ENCODE peak calls at places on chromosomes 12 and 14, in five cellular contexts. L, T, S, E and K are unnamed samples.

GRCh38 chr12:40616383-40616900 is 75.8 kb upstream of the CNTN1 start:
- DNase-seq in L (no peak), T (no peak), S (no peak), E (peak; percentile 19), K (no peak)

GRCh38 chr12:108446766-108447165 is 68.3 kb upstream of the FICD start:
- DNase-seq in L (no peak), T (no peak), S (no peak), E (no peak), K (no peak)

GRCh38 chr12:112980491-112981158 is 2.3 kb downstream of the OAS2 start:
- DNase-seq in L (no peak), T (no peak), S (no peak), E (no peak), K (no peak)

GRCh38 chr14:52399886-52400599 is 85.9 kb downstream of the PTGER2 start:
- DNase-seq in L (no peak), T (no peak), S (no peak), E (no peak), K (no peak)

GRCh38 chr12:88639361-88639760 is 59.1 kb upstream of the KITLG start:
- DNase-seq in L (no peak), T (no peak), S (no peak), E (no peak), K (no peak)

GRCh38 chr12:115097406-115097805 is 413.4 kb upstream of the TBX3 start:
- DNase-seq in L (no peak), T (no peak), S (no peak), E (no peak), K (no peak)

GRCh38 chr12:96399081-96399918 is 939 bp downstream of the CDK17 start:
- DNase-seq in L (peak; percentile 70), T (peak; percentile 73), S (peak; percentile 44), E (peak; percentile 79), K (peak; percentile 95)

GRCh38 chr12:24479131-24479530 is 469.8 kb downstream of the BCAT1 start:
- DNase-seq in L (no peak), T (no peak), S (no peak), E (no peak), K (no peak)

GRCh38 chr12:31682136-31682962 is 22.9 kb downstream of the ETFBKMT start:
- DNase-seq in L (peak; percentile 63), T (no peak), S (no peak), E (peak; percentile 56), K (no peak)

GRCh38 chr12:129530517-129530916 is 373.3 kb downstream of the TMEM132D start:
- DNase-seq in L (no peak), T (no peak), S (no peak), E (no peak), K (no peak)

GRCh38 chr12:32983968-32984367 is 87.4 kb upstream of the PKP2 start:
- DNase-seq in L (no peak), T (no peak), S (no peak), E (peak; percentile 5), K (no peak)

GRCh38 chr12:94769746-94770396 is 119.5 kb upstream of the TMCC3 start:
- DNase-seq in L (no peak), T (no peak), S (no peak), E (no peak), K (no peak)
- H3K9me3 ChIP-seq in L (no peaks in the 10 kb centered on the region), T (no peaks in the 10 kb centered on the region), S (peaks cover 5% of the 10 kb centered on the region), E (no peaks in the 10 kb centered on the region), K (peaks cover 3% of the 10 kb centered on the region)

GRCh38 chr12:41681898-41682297 is 462.8 kb downstream of the GXYLT1 start:
- DNase-seq in L (no peak), T (no peak), S (no peak), E (no peak), K (no peak)
- TF ChIP-seq EP300 in L (no peak), T (no peak), S (no peak), E (no peak), K (no peak)

GRCh38 chr12:19419086-19419485 is 20.2 kb upstream of the AEBP2 start:
- DNase-seq in L (no peak), T (no peak), S (no peak), E (no peak), K (no peak)

GRCh38 chr12:19423531-19423930 is 15.8 kb upstream of the AEBP2 start:
- DNase-seq in L (no peak), T (no peak), S (no peak), E (no peak), K (no peak)

GRCh38 chr12:19421503-19422282 is 17.6 kb upstream of the AEBP2 start:
- DNase-seq in L (no peak), T (no peak), S (no peak), E (no peak), K (no peak)
- H3K9me3 ChIP-seq in L (peaks cover 3% of the 10 kb centered on the region), T (no peaks in the 10 kb centered on the region), S (peaks cover 15% of the 10 kb centered on the region), E (no peaks in the 10 kb centered on the region), K (no peaks in the 10 kb centered on the region)

DNA sequence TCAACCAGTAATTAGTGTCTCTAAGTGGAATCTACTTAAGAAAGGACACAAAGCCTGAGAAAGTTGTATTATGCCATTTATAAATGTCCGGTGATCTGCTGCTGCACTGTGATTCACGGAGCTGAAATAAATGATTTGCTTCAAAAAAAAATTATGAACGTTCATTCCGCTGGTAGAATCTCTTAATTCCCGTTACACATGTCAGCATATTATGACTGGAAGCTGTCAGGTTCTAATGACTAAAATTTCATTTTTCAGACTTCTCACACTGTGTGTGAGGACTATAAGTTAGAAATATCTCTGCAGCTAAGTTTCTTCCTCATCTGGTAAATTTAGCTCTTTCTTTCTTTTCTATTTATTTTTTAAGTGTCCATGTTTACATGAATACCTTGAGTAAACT is 647.1 kb downstream of the VRK1 start:
- DNase-seq in L (no peak), T (no peak), S (no peak), E (no peak), K (no peak)
- TF ChIP-seq EP300 in L (no peak), T (no peak), S (no peak), E (no peak), K (no peak)

GRCh38 chr14:94026886-94027469 is 838 bp downstream of the OTUB2 start:
- DNase-seq in L (no peak), T (peak; percentile 37), S (no peak), E (no peak), K (no peak)

GRCh38 chr14:94029250-94029649 is 3.1 kb downstream of the OTUB2 start:
- DNase-seq in L (no peak), T (no peak), S (no peak), E (no peak), K (no peak)

GRCh38 chr14:94029671-94030203 is 3.6 kb downstream of the OTUB2 start:
- DNase-seq in L (no peak), T (no peak), S (no peak), E (no peak), K (no peak)

GRCh38 chr14:94027566-94028449 is 1.7 kb downstream of the OTUB2 start:
- DNase-seq in L (no peak), T (no peak), S (no peak), E (no peak), K (no peak)

GRCh38 chr14:94028450-94028826 is 2.3 kb downstream of the OTUB2 start:
- DNase-seq in L (no peak), T (no peak), S (no peak), E (no peak), K (no peak)
- H3K9me3 ChIP-seq in L (no peaks in the 10 kb centered on the region), T (no peaks in the 10 kb centered on the region), S (no peaks in the 10 kb centered on the region), E (no peaks in the 10 kb centered on the region), K (no peaks in the 10 kb centered on the region)

GRCh38 chr14:67360469-67361206 is 510 bp downstream of the EIF2S1 start:
- DNase-seq in L (peak; percentile 12), T (no peak), S (no peak), E (no peak), K (no peak)

GRCh38 chr14:67357583-67358354 is 1.8 kb downstream of the ATP6V1D start:
- DNase-seq in L (no peak), T (no peak), S (no peak), E (no peak), K (no peak)

GRCh38 chr14:67358914-67359313 is 690 bp downstream of the ATP6V1D start:
- DNase-seq in L (peak; percentile 19), T (no peak), S (no peak), E (no peak), K (no peak)

GRCh38 chr14:67359319-67359774 is 257 bp downstream of the ATP6V1D start:
- DNase-seq in L (peak; percentile 21), T (peak; percentile 39), S (no peak), E (no peak), K (no peak)

DNA sequence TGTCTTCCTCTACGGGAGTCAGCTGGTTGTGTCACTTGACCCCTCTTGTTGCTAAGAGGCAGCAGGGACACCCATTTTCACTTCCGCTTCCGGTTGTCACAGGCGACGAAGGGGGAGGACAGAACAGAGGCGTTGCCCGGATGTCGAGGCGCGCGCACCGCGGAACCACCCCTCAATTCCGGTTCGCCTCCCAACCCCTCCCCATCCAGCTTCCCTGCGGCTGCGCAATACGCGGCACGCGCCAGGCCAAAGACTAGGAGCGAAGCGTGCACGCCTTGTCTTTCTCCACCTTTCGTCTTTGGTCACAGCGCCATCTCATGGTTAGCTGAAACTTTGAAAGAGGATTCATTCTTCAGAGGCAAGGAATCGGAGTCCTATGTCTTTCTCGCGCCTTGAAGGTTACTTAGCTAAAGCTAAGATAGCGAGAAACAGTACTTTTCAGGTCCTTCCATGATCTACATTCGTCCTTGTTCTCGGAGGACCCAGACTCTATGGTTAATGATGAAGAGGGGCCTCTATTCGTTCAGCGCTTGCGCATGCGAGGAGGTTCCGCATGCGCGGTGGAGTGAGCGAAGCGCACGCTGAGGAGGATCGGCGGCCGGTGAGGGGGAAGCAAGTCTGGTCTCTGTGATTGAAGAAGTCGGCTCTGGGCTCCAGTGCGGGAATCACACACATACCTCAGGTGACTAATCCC is at the start of the genes ATP6V1D and EIF2S1:
- DNase-seq in L (peak; percentile 98), T (peak; percentile 99), S (peak; percentile 95), E (peak; percentile 96), K (peak; percentile 99)
- TF ChIP-seq EP300 in L (peak; percentile 34), T (no peak), S (peak; percentile 91), E (no peak), K (no peak)